ENCODE peak calls at places on chromosomes 13 and 19, in eight cellular contexts. W, R, S, J, N, A, L and P are unnamed samples.

GRCh38 chr13:23667750-23668149 is 97.5 kb downstream of the TNFRSF19 start:
- DNase-seq in W (no peak), R (no peak), S (no peak), J (no peak), N (no peak), A (no peak), L (no peak), P (no peak)

GRCh38 chr19:50721441-50722137 is 1.6 kb upstream of the CLEC11A start:
- DNase-seq in W (no peak), R (no peak), S (no peak), J (peak), N (no peak), A (peak), L (no peak), P (no peak)

GRCh38 chr13:80814541-80814940 is 473.6 kb upstream of the SPRY2 start:
- DNase-seq in W (no peak), R (no peak), S (no peak), J (peak), N (no peak), A (peak), L (no peak), P (no peak)

GRCh38 chr13:62710766-62711165 is 1295.1 kb upstream of the PCDH20 start:
- DNase-seq in W (no peak), R (no peak), S (no peak), J (no peak), N (no peak), A (no peak), L (no peak), P (no peak)

GRCh38 chr13:33264620-33264978 is 21.0 kb downstream of the STARD13 start:
- DNase-seq in W (no peak), R (no peak), S (no peak), J (no peak), N (no peak), A (peak), L (no peak), P (no peak)

GRCh38 chr19:14405380-14405757 is 13.8 kb downstream of the DDX39A start:
- DNase-seq in W (no peak), R (no peak), S (no peak), J (no peak), N (no peak), A (no peak), L (no peak), P (no peak)

GRCh38 chr13:72023895-72024294 is 156.9 kb upstream of the DACH1 start:
- DNase-seq in W (no peak), R (no peak), S (no peak), J (no peak), N (no peak), A (no peak), L (no peak), P (no peak)

GRCh38 chr13:61276401-61276800 is 139.2 kb downstream of the PCDH20 start:
- DNase-seq in W (no peak), R (no peak), S (no peak), J (no peak), N (no peak), A (no peak), L (no peak), P (no peak)

GRCh38 chr13:110444226-110444653 is 117.3 kb downstream of the RAB20 start:
- DNase-seq in W (no peak), R (no peak), S (no peak), J (peak), N (no peak), A (peak), L (no peak), P (peak)

GRCh38 chr19:23956051-23956450 is 41.4 kb downstream of the ZNF726 start:
- DNase-seq in W (no peak), R (no peak), S (no peak), J (peak), N (no peak), A (peak), L (no peak), P (no peak)

GRCh38 chr13:92307752-92308151 is 909.3 kb downstream of the GPC5 start:
- DNase-seq in W (no peak), R (no peak), S (no peak), J (no peak), N (no peak), A (no peak), L (no peak), P (no peak)

GRCh38 chr19:39389621-39390414 is 1.1 kb downstream of the PAF1 start:
- DNase-seq in W (no peak), R (no peak), S (no peak), J (no peak), N (no peak), A (no peak), L (no peak), P (no peak)

GRCh38 chr19:29753934-29754305 is 38.9 kb upstream of the C19orf12 start:
- DNase-seq in W (no peak), R (no peak), S (no peak), J (no peak), N (no peak), A (no peak), L (no peak), P (no peak)

GRCh38 chr19:40416918-40417713 is 3.9 kb upstream of the PRX start:
- DNase-seq in W (peak), R (no peak), S (no peak), J (peak), N (no peak), A (peak), L (peak), P (peak)

GRCh38 chr19:14517840-14518505 is at the start of gene DNAJB1:
- DNase-seq in W (peak), R (peak), S (no peak), J (peak), N (no peak), A (peak), L (peak), P (peak)

GRCh38 chr13:63636231-63636993 is 2220.8 kb upstream of the PCDH20 start:
- DNase-seq in W (no peak), R (no peak), S (no peak), J (peak), N (no peak), A (no peak), L (no peak), P (no peak)

GRCh38 chr19:50858896-50859295 is 4.2 kb downstream of the KLK3 start:
- DNase-seq in W (no peak), R (no peak), S (no peak), J (no peak), N (no peak), A (no peak), L (no peak), P (no peak)

GRCh38 chr13:101399365-101399764 is 16.9 kb downstream of the NALCN start:
- DNase-seq in W (no peak), R (no peak), S (peak), J (no peak), N (no peak), A (no peak), L (no peak), P (no peak)

GRCh38 chr19:50435627-50436026 is 2.9 kb downstream of the MYBPC2 start:
- DNase-seq in W (no peak), R (no peak), S (no peak), J (no peak), N (no peak), A (no peak), L (no peak), P (no peak)

GRCh38 chr13:108435393-108436149 is 166.1 kb downstream of the TNFSF13B start:
- DNase-seq in W (no peak), R (no peak), S (no peak), J (no peak), N (no peak), A (no peak), L (no peak), P (no peak)

GRCh38 chr13:113403255-113404104 is 39.5 kb upstream of the GRTP1 start:
- DNase-seq in W (no peak), R (no peak), S (no peak), J (no peak), N (no peak), A (no peak), L (no peak), P (no peak)

GRCh38 chr13:47004022-47004421 is 107.2 kb upstream of the HTR2A start:
- DNase-seq in W (no peak), R (no peak), S (no peak), J (peak), N (no peak), A (peak), L (no peak), P (no peak)

GRCh38 chr19:44948237-44948636 is 2.4 kb downstream of the APOC2 start:
- DNase-seq in W (no peak), R (no peak), S (no peak), J (no peak), N (no peak), A (no peak), L (no peak), P (no peak)

GRCh38 chr13:64680739-64681138 is 2549.4 kb downstream of the PCDH9 start:
- DNase-seq in W (no peak), R (no peak), S (no peak), J (no peak), N (no peak), A (no peak), L (no peak), P (no peak)

GRCh38 chr13:110576736-110577476 is 15.4 kb upstream of the RAB20 start:
- DNase-seq in W (no peak), R (no peak), S (no peak), J (no peak), N (no peak), A (no peak), L (no peak), P (no peak)